ENCODE peak calls at places on chromosomes 12 and 14, in six cellular contexts. V is WTC11; D is right lobe of liver; H is AG10803; Z is CD8-positive, alpha-beta T cell; T is fibroblast of pulmonary artery. W is an unnamed sample.

GRCh38 chr14:37037636-37038387 is 134.6 kb downstream of the SLC25A21 start:
- DNase-seq in V (no peak), D (no peak), H (no peak), Z (no peak), T (no peak), W (no peak)

GRCh38 chr12:120625557-120626419 is 14.6 kb upstream of the CABP1 start:
- DNase-seq in V (peak), D (no peak), H (no peak), Z (no peak), T (no peak), W (no peak)

GRCh38 chr14:59276235-59276634 is 87.8 kb downstream of the DAAM1 start:
- DNase-seq in V (no peak), D (no peak), H (no peak), Z (no peak), T (no peak), W (no peak)

GRCh38 chr12:70646850-70647249 is 9.6 kb upstream of the PTPRB start:
- DNase-seq in V (no peak), D (no peak), H (peak), Z (no peak), T (peak), W (peak)

GRCh38 chr12:106348411-106348810 is 9.1 kb upstream of the POLR3B start:
- DNase-seq in V (no peak), D (no peak), H (no peak), Z (no peak), T (no peak), W (no peak)

GRCh38 chr12:22527999-22528398 is 16.3 kb downstream of the C2CD5 start:
- DNase-seq in V (no peak), D (no peak), H (peak), Z (no peak), T (peak), W (no peak)

GRCh38 chr12:24596768-24597388 is 352.0 kb downstream of the BCAT1 start:
- DNase-seq in V (no peak), D (no peak), H (peak), Z (no peak), T (peak), W (peak)

GRCh38 chr14:105250986-105251385 is 2.7 kb downstream of the BTBD6 start:
- DNase-seq in V (no peak), D (no peak), H (no peak), Z (no peak), T (no peak), W (no peak)

GRCh38 chr12:114671664-114672476 is 12.1 kb downstream of the TBX3 start:
- DNase-seq in V (no peak), D (no peak), H (peak), Z (no peak), T (no peak), W (no peak)

GRCh38 chr12:108865169-108865568 is 7.8 kb upstream of the SSH1 start:
- DNase-seq in V (no peak), D (no peak), H (no peak), Z (no peak), T (no peak), W (no peak)

GRCh38 chr12:13097526-13097925 is 5.9 kb downstream of the GSG1 start:
- DNase-seq in V (no peak), D (no peak), H (peak), Z (no peak), T (no peak), W (no peak)

GRCh38 chr12:11805680-11806079 is 156.2 kb downstream of the ETV6 start:
- DNase-seq in V (no peak), D (no peak), H (no peak), Z (no peak), T (no peak), W (no peak)

GRCh38 chr14:83419420-83419819 is 1885.8 kb upstream of the SEL1L start:
- DNase-seq in V (no peak), D (no peak), H (no peak), Z (no peak), T (no peak), W (peak)

GRCh38 chr14:56715938-56716337 is 94.3 kb downstream of the OTX2 start:
- DNase-seq in V (no peak), D (no peak), H (no peak), Z (no peak), T (no peak), W (no peak)

GRCh38 chr12:108063192-108063591 is 65.9 kb upstream of the WSCD2 start:
- DNase-seq in V (no peak), D (no peak), H (peak), Z (no peak), T (peak), W (peak)

GRCh38 chr12:58919271-58920101 is 818 bp downstream of the LRIG3 start:
- DNase-seq in V (no peak), D (peak), H (peak), Z (no peak), T (peak), W (peak)

GRCh38 chr12:119990382-119990874 is 1.4 kb downstream of the BICDL1 start:
- DNase-seq in V (no peak), D (no peak), H (no peak), Z (no peak), T (no peak), W (no peak)

GRCh38 chr14:44339256-44339655 is 167.8 kb downstream of the FSCB start:
- DNase-seq in V (no peak), D (no peak), H (no peak), Z (no peak), T (peak), W (peak)

GRCh38 chr14:104281768-104282301 is 143.4 kb downstream of the KIF26A start:
- DNase-seq in V (no peak), D (peak), H (no peak), Z (no peak), T (no peak), W (no peak)

GRCh38 chr12:946656-947055 is 2.8 kb downstream of the RAD52 start:
- DNase-seq in V (no peak), D (no peak), H (peak), Z (no peak), T (peak), W (no peak)

GRCh38 chr14:53360821-53361220 is 207.7 kb upstream of the DDHD1 start:
- DNase-seq in V (no peak), D (no peak), H (no peak), Z (no peak), T (no peak), W (no peak)

GRCh38 chr14:97780804-97781203 is 983.6 kb downstream of the VRK1 start:
- DNase-seq in V (no peak), D (no peak), H (no peak), Z (no peak), T (no peak), W (no peak)

GRCh38 chr14:76876076-76876475 is 49.9 kb downstream of the LRRC74A start:
- DNase-seq in V (peak), D (peak), H (peak), Z (no peak), T (peak), W (peak)

GRCh38 chr12:32558941-32559340 is 120.2 kb upstream of the DNM1L start:
- DNase-seq in V (no peak), D (no peak), H (peak), Z (no peak), T (peak), W (no peak)

GRCh38 chr14:66752109-66752508 is 244.2 kb downstream of the GPHN start:
- DNase-seq in V (no peak), D (no peak), H (no peak), Z (no peak), T (peak), W (no peak)

GRCh38 chr14:73887116-73887490 is 444 bp downstream of the ZNF410 start:
- DNase-seq in V (no peak), D (no peak), H (peak), Z (no peak), T (no peak), W (no peak)

GRCh38 chr12:49809369-49810158 is 18.6 kb downstream of the NCKAP5L start:
- DNase-seq in V (no peak), D (no peak), H (peak), Z (no peak), T (no peak), W (no peak)

GRCh38 chr14:42110167-42110566 is 503.5 kb downstream of the LRFN5 start:
- DNase-seq in V (no peak), D (no peak), H (peak), Z (no peak), T (peak), W (peak)
- TF ChIP-seq CTCF in V (peak), D (no peak), H (peak), Z (no peak), T (peak), W (peak)

GRCh38 chr14:61297581-61297980 is 16.4 kb upstream of the TMEM30B start:
- DNase-seq in V (no peak), D (no peak), H (no peak), Z (no peak), T (no peak), W (no peak)

GRCh38 chr14:61296151-61296550 is 15.0 kb upstream of the TMEM30B start:
- DNase-seq in V (no peak), D (no peak), H (no peak), Z (no peak), T (no peak), W (no peak)

GRCh38 chr14:61300209-61300608 is 19.1 kb upstream of the TMEM30B start:
- DNase-seq in V (no peak), D (no peak), H (no peak), Z (no peak), T (no peak), W (no peak)

GRCh38 chr14:61298834-61299233 is 17.7 kb upstream of the TMEM30B start:
- DNase-seq in V (no peak), D (no peak), H (no peak), Z (no peak), T (no peak), W (no peak)

GRCh38 chr14:61296707-61297502 is 15.8 kb upstream of the TMEM30B start:
- DNase-seq in V (no peak), D (no peak), H (peak), Z (no peak), T (peak), W (peak)
- TF ChIP-seq CTCF in V (peak), D (peak), H (peak), Z (peak), T (peak), W (peak)

DNA sequence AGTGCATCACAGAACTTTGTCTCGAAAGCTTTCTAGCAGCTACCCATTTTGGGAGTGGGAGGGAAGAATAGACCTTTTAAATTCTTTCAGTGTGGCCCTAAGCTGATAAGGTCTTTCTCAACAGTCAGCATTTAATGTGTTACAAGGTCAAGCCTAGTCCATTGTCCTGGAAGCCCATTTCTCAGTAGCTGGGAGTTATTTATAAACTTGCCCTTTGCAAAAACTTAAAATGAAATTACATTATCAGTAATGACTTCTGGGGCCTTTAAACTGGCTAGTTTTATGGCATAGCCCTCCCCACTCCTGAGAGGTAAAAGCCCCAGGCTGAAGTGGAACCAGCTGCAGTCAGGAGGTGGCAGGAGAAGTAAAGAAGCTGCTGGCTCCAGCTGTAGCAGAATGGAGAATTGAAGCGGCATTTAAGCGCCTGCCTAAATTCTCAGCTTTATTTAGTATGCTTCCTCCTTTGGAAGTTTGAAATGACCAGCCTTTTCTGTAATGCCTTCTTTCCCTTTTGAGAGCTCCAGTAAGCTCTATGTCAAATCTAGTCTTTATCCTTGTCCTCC is 12.4 kb downstream of the COPZ1 start:
- DNase-seq in V (no peak), D (no peak), H (no peak), Z (no peak), T (no peak), W (no peak)
- TF ChIP-seq CTCF in V (no peak), D (no peak), H (peak), Z (no peak), T (no peak), W (no peak)

DNA sequence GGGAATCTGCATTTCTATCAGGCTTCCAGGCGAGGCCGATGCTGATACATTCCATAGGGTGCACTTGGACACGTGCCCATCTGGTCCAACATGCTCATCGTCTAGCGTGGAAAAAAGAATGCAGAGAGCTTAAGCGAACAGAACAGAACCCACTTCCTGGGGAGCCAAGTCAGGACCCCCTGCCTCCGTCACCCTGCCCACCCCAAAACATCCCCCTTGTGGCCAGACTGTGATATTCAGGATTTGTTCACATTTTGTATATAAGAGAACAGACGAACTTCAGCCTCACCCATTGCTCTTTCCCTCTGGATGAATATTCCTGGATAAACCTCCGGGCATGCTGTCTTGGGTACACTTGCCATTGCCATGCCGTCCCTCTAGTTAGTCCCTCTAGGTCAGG is 4.3 kb upstream of the PIWIL1 start:
- DNase-seq in V (no peak), D (no peak), H (no peak), Z (no peak), T (no peak), W (no peak)
- TF ChIP-seq CTCF in V (no peak), D (no peak), H (no peak), Z (no peak), T (no peak), W (peak)

GRCh38 chr12:53626702-53627169 is 554 bp upstream of the ATF7 start:
- DNase-seq in V (no peak), D (no peak), H (no peak), Z (no peak), T (no peak), W (no peak)

GRCh38 chr12:53625946-53626701 is at the start of gene ATF7:
- DNase-seq in V (peak), D (peak), H (peak), Z (peak), T (peak), W (peak)

GRCh38 chr12:53627919-53628318 is 1.7 kb upstream of the ATF7 start:
- DNase-seq in V (no peak), D (no peak), H (no peak), Z (no peak), T (no peak), W (no peak)

GRCh38 chr12:53636641-53637040 is 10.5 kb upstream of the ATF7 start:
- DNase-seq in V (no peak), D (no peak), H (no peak), Z (no peak), T (no peak), W (no peak)

DNA sequence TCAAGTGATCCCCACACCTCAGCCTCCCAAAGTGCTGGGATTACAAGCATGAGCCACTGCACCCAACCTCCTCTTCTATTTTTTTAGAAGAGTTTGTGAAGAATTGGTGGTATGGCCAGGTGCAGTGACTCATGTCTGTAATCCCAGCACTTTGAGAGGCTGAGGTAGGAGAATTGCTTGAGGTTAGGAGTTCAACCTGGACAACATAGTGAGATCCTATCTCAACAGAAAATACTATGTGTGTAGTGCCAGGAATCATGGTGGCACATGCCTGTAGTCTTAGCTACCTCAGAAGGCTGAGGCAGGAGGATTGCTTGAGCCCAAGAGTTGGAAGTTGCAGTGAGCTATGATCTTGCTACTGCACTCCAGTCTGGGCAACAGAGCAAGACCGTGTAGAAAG is 5.5 kb upstream of the ATF7 start:
- DNase-seq in V (no peak), D (no peak), H (no peak), Z (no peak), T (no peak), W (no peak)
- TF ChIP-seq CTCF in V (no peak), D (no peak), H (no peak), Z (no peak), T (no peak), W (no peak)

GRCh38 chr12:102993537-102993936 is 36.1 kb downstream of the ASCL1 start:
- DNase-seq in V (no peak), D (no peak), H (no peak), Z (no peak), T (no peak), W (no peak)

GRCh38 chr12:102992720-102993119 is 35.2 kb downstream of the ASCL1 start:
- DNase-seq in V (no peak), D (no peak), H (no peak), Z (no peak), T (no peak), W (no peak)

GRCh38 chr12:102992297-102992696 is 34.8 kb downstream of the ASCL1 start:
- DNase-seq in V (no peak), D (no peak), H (no peak), Z (no peak), T (no peak), W (no peak)

GRCh38 chr12:102995372-102995771 is 37.9 kb downstream of the ASCL1 start:
- DNase-seq in V (no peak), D (no peak), H (no peak), Z (no peak), T (no peak), W (no peak)

GRCh38 chr12:102990419-102990818 is 32.9 kb downstream of the ASCL1 start:
- DNase-seq in V (no peak), D (peak), H (no peak), Z (no peak), T (no peak), W (no peak)
- TF ChIP-seq CTCF in V (no peak), D (peak), H (no peak), Z (no peak), T (no peak), W (no peak)